ENCODE peak calls at places on chromosome X, in five cellular contexts. One of them, this sample, is unnamed.

GRCh38 chrX:80841259-80841658 is 31.6 kb upstream of the BRWD3 start:
- DNase-seq in CD8-positive, alpha-beta T cell: no peak
- DNase-seq in K562: no peak
- DNase-seq in testis: no peak
- DNase-seq in ovary: no peak
- DNase-seq in this sample: no peak

GRCh38 chrX:2552621-2553297 is 52.0 kb upstream of the DHRSX start:
- DNase-seq in K562: no peak
- DNase-seq in ovary: no peak
- DNase-seq in testis: no peak
- DNase-seq in CD8-positive, alpha-beta T cell: no peak
- DNase-seq in this sample: peak; percentile 27

GRCh38 chrX:70454441-70455365 is 10.1 kb downstream of the DLG3 start:
- DNase-seq in testis: peak; percentile 66
- DNase-seq in ovary: peak; percentile 81
- DNase-seq in CD8-positive, alpha-beta T cell: peak; percentile 34
- DNase-seq in K562: peak; percentile 84
- DNase-seq in this sample: peak; percentile 92

GRCh38 chrX:86237482-86237881 is 89.2 kb downstream of the DACH2 start:
- DNase-seq in CD8-positive, alpha-beta T cell: no peak
- DNase-seq in K562: no peak
- DNase-seq in testis: no peak
- DNase-seq in ovary: no peak
- DNase-seq in this sample: no peak

GRCh38 chrX:145729635-145730034 is 88.0 kb upstream of the SLITRK2 start:
- DNase-seq in ovary: no peak
- DNase-seq in testis: no peak
- DNase-seq in CD8-positive, alpha-beta T cell: no peak
- DNase-seq in K562: no peak
- DNase-seq in this sample: no peak

GRCh38 chrX:25020391-25021131 is 4.8 kb upstream of the ARX start:
- DNase-seq in testis: no peak
- DNase-seq in CD8-positive, alpha-beta T cell: peak; percentile 9
- DNase-seq in ovary: peak; percentile 73
- DNase-seq in K562: peak; percentile 43
- DNase-seq in this sample: peak; percentile 75

GRCh38 chrX:70508296-70508911 is 63.8 kb downstream of the DLG3 start:
- DNase-seq in ovary: no peak
- DNase-seq in K562: peak; percentile 8
- DNase-seq in testis: no peak
- DNase-seq in CD8-positive, alpha-beta T cell: no peak
- DNase-seq in this sample: no peak

GRCh38 chrX:119870626-119871131 is 854 bp downstream of the RNF113A start:
- DNase-seq in testis: peak; percentile 33
- DNase-seq in CD8-positive, alpha-beta T cell: no peak
- DNase-seq in K562: peak; percentile 52
- DNase-seq in ovary: no peak
- DNase-seq in this sample: peak; percentile 85

GRCh38 chrX:52988985-52989917 is 30.9 kb upstream of the FAM156A start:
- DNase-seq in ovary: no peak
- DNase-seq in CD8-positive, alpha-beta T cell: no peak
- DNase-seq in K562: no peak
- DNase-seq in testis: no peak
- DNase-seq in this sample: no peak

GRCh38 chrX:7228226-7228625 is 80.3 kb upstream of the PUDP start:
- DNase-seq in CD8-positive, alpha-beta T cell: no peak
- DNase-seq in testis: no peak
- DNase-seq in ovary: no peak
- DNase-seq in K562: no peak
- DNase-seq in this sample: peak; percentile 29

GRCh38 chrX:5236096-5236495 is 992.6 kb downstream of the NLGN4X start:
- DNase-seq in CD8-positive, alpha-beta T cell: no peak
- DNase-seq in ovary: no peak
- DNase-seq in testis: no peak
- DNase-seq in K562: no peak
- DNase-seq in this sample: no peak

GRCh38 chrX:24858004-24858746 is 157.6 kb downstream of the ARX start:
- DNase-seq in testis: no peak
- DNase-seq in K562: no peak
- DNase-seq in ovary: no peak
- DNase-seq in CD8-positive, alpha-beta T cell: no peak
- DNase-seq in this sample: no peak

GRCh38 chrX:110418220-110418856 is 59.7 kb downstream of the RTL9 start:
- DNase-seq in K562: peak; percentile 65
- DNase-seq in CD8-positive, alpha-beta T cell: no peak
- DNase-seq in ovary: peak; percentile 47
- DNase-seq in testis: peak; percentile 45
- DNase-seq in this sample: peak; percentile 86

GRCh38 chrX:97330150-97330549 is 446.4 kb downstream of the RPA4 start:
- DNase-seq in K562: no peak
- DNase-seq in ovary: no peak
- DNase-seq in testis: no peak
- DNase-seq in CD8-positive, alpha-beta T cell: no peak
- DNase-seq in this sample: no peak

GRCh38 chrX:44071847-44072545 is 98.8 kb upstream of the NDP start:
- DNase-seq in ovary: no peak
- DNase-seq in CD8-positive, alpha-beta T cell: no peak
- DNase-seq in K562: no peak
- DNase-seq in testis: no peak
- DNase-seq in this sample: no peak

GRCh38 chrX:38055170-38055847 is 49.0 kb downstream of the SYTL5 start:
- DNase-seq in testis: peak; percentile 25
- DNase-seq in K562: no peak
- DNase-seq in CD8-positive, alpha-beta T cell: no peak
- DNase-seq in ovary: no peak
- DNase-seq in this sample: peak; percentile 6

GRCh38 chrX:2334237-2334636 is 166.5 kb downstream of the DHRSX start:
- DNase-seq in ovary: no peak
- DNase-seq in K562: no peak
- DNase-seq in testis: no peak
- DNase-seq in CD8-positive, alpha-beta T cell: no peak
- DNase-seq in this sample: no peak

GRCh38 chrX:151397741-151398070 is 700 bp downstream of the VMA21 start:
- DNase-seq in CD8-positive, alpha-beta T cell: no peak
- DNase-seq in K562: peak; percentile 29
- DNase-seq in testis: no peak
- DNase-seq in ovary: no peak
- DNase-seq in this sample: peak; percentile 18

GRCh38 chrX:154458116-154458953 is at the start of gene PLXNA3:
- DNase-seq in ovary: no peak
- DNase-seq in testis: peak; percentile 29
- DNase-seq in K562: peak; percentile 70
- DNase-seq in CD8-positive, alpha-beta T cell: peak; percentile 61
- DNase-seq in this sample: peak; percentile 43

GRCh38 chrX:98548550-98548949 is 1664.8 kb downstream of the RPA4 start:
- DNase-seq in testis: no peak
- DNase-seq in ovary: no peak
- DNase-seq in CD8-positive, alpha-beta T cell: no peak
- DNase-seq in K562: no peak
- DNase-seq in this sample: no peak

GRCh38 chrX:118990512-118991227 is 16.3 kb downstream of the LONRF3 start:
- DNase-seq in K562: no peak
- DNase-seq in CD8-positive, alpha-beta T cell: no peak
- DNase-seq in ovary: no peak
- DNase-seq in testis: no peak
- DNase-seq in this sample: no peak

GRCh38 chrX:10050481-10050880 is 83.3 kb downstream of the CLDN34 start:
- DNase-seq in testis: no peak
- DNase-seq in K562: no peak
- DNase-seq in CD8-positive, alpha-beta T cell: no peak
- DNase-seq in ovary: no peak
- DNase-seq in this sample: peak; percentile 79

GRCh38 chrX:1416327-1416784 is 24.4 kb upstream of the SLC25A6 start:
- DNase-seq in K562: no peak
- DNase-seq in CD8-positive, alpha-beta T cell: no peak
- DNase-seq in testis: no peak
- DNase-seq in ovary: no peak
- DNase-seq in this sample: no peak

GRCh38 chrX:18899796-18900380 is 84.0 kb downstream of the PHKA2 start:
- DNase-seq in CD8-positive, alpha-beta T cell: no peak
- DNase-seq in K562: no peak
- DNase-seq in testis: no peak
- DNase-seq in ovary: no peak
- DNase-seq in this sample: peak; percentile 29

GRCh38 chrX:150934453-150934852 is 36.0 kb upstream of the CD99L2 start:
- DNase-seq in K562: no peak
- DNase-seq in ovary: no peak
- DNase-seq in CD8-positive, alpha-beta T cell: no peak
- DNase-seq in testis: peak; percentile 22
- DNase-seq in this sample: no peak

GRCh38 chrX:140163376-140164159 is 198.2 kb upstream of the CXorf66 start:
- DNase-seq in K562: no peak
- DNase-seq in CD8-positive, alpha-beta T cell: no peak
- DNase-seq in ovary: no peak
- DNase-seq in testis: no peak
- DNase-seq in this sample: no peak

GRCh38 chrX:16671005-16671404 is 21.0 kb downstream of the S100G start:
- DNase-seq in testis: peak; percentile 19
- DNase-seq in CD8-positive, alpha-beta T cell: no peak
- DNase-seq in K562: peak; percentile 59
- DNase-seq in ovary: no peak
- DNase-seq in this sample: peak; percentile 14

DNA sequence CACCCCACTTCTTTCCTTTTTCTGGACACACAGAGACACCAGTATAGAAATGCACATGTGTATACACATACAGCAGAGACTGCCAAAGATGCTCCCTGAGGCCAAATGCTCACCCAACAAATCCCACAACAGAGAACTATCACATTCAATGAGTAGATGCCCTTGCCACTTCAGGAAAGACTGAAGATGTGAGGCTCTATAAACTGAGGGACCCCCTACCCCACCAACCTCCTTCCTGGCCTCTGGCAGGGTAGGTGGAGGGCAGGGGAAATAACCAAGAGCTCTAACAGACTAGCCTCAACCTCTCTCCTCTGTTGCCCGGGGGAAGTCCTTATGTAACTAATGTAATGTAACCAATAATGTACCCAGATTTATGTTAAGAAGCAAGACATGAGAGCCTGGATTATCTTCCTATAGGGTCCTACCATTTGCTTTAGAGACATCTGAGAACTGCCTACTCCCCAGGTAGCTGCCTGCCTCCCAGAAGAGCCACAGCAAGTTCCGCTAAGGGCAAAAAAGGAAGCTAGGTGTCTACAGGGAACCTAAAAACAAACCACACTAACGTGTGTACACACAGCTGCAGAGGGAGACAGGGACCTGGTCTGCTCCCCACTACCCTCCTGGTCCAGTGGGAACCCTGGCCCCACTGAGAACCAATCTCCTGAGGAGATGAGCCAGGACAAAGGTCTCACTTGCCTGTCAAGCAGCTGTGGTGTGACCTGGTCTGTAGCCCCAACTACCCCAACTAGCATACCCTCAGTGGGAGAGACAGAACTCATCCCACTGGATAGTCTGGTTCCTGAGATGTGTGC is 17.8 kb downstream of the OTUD5 start:
- DNase-seq in testis: no peak
- DNase-seq in ovary: no peak
- DNase-seq in CD8-positive, alpha-beta T cell: no peak
- DNase-seq in K562: no peak
- DNase-seq in this sample: no peak
- H3K27ac ChIP-seq in testis: no peak overlapping the region
- H3K27ac ChIP-seq in ovary: no peak overlapping the region
- H3K27ac ChIP-seq in CD8-positive, alpha-beta T cell: peak overlapping the region; percentile 82
- H3K27ac ChIP-seq in K562: peak overlapping the region; percentile 91
- H3K27ac ChIP-seq in this sample: no peak overlapping the region

DNA sequence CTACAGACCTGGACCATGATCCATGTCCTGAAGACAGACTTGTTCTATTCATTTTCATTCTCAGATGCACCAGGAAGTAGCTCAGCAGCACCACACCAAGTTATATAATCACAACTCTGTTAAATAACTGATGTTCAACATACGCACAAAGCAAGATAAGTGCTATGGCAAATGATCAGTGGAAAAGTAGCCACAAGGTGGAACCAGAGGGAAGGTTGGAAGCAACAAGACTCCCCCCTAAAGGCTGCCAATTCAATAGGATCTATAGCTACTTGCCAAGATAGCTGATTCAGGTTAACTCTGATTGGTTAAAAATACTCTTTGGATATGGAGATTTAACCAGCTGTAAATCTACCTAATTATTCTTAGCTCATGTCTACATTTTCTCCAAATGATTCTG is 23.7 kb upstream of the FAM47B start:
- DNase-seq in testis: peak; percentile 23
- DNase-seq in K562: peak; percentile 0
- DNase-seq in CD8-positive, alpha-beta T cell: no peak
- DNase-seq in ovary: no peak
- DNase-seq in this sample: peak; percentile 48
- H3K27me3 ChIP-seq in testis: no peaks in the 10 kb centered on the region
- H3K27me3 ChIP-seq in K562: no peaks in the 10 kb centered on the region
- H3K27me3 ChIP-seq in CD8-positive, alpha-beta T cell: no peaks in the 10 kb centered on the region
- H3K27me3 ChIP-seq in ovary: no peaks in the 10 kb centered on the region
- H3K27me3 ChIP-seq in this sample: no peaks in the 10 kb centered on the region

DNA sequence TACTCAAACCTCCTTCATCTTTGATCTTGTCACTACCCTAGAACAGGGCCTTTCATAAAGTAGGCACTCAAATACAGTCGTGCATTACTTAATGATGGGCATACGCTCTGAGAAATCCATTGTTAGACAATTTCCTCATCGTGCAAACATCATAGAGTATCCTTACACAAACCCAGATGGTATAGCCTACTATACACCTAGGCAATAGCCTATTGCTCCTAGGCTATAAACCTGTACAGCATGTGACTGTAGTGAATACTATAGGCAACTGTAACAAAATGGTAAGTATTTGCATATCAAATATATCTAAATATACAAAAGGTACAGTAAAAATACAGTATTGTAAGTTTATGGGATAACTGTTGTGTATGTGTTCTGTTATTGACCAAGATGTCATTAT is 31.9 kb downstream of the CLDN2 start:
- DNase-seq in K562: no peak
- DNase-seq in testis: no peak
- DNase-seq in CD8-positive, alpha-beta T cell: no peak
- DNase-seq in ovary: no peak
- DNase-seq in this sample: no peak
- H3K9me3 ChIP-seq in K562: no peaks in the 10 kb centered on the region
- H3K9me3 ChIP-seq in testis: no peaks in the 10 kb centered on the region
- H3K9me3 ChIP-seq in CD8-positive, alpha-beta T cell: no peaks in the 10 kb centered on the region
- H3K9me3 ChIP-seq in ovary: no peaks in the 10 kb centered on the region
- H3K9me3 ChIP-seq in this sample: no peaks in the 10 kb centered on the region

DNA sequence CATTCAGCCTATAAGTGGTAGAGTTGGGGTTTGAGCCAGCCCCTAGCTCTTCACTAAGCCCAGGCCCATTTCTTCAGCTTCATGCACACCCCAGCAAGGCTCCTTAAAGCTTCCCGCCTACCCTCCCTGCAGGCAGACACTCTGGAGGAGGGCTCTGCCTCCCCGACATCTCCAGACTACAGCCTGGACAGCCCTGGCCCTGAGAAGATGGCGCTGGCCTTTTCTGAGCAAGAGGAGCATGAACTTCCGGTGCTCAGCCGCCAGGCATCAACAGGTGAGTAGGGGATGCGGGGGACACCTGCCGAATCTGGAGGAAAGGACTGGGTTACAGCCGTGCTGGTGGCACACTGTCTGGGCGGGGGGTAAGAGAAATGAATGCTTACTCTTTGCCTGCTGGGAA is 11.1 kb downstream of the SASH3 start:
- DNase-seq in ovary: no peak
- DNase-seq in K562: no peak
- DNase-seq in testis: no peak
- DNase-seq in CD8-positive, alpha-beta T cell: no peak
- DNase-seq in this sample: no peak
- H3K27ac ChIP-seq in ovary: no peak overlapping the region
- H3K27ac ChIP-seq in K562: no peak overlapping the region
- H3K27ac ChIP-seq in testis: no peak overlapping the region
- H3K27ac ChIP-seq in CD8-positive, alpha-beta T cell: no peak overlapping the region
- H3K27ac ChIP-seq in this sample: no peak overlapping the region

This sample was measured in SJCRH30.